ENCODE peak calls at places on chromosome 1, in four cellular contexts. One of them, this sample, is unnamed.

GRCh38 chr1:184755226-184756065 is 788 bp upstream of the EDEM3 start:
- DNase-seq in WTC11: no peak
- DNase-seq in GM12878: no peak
- DNase-seq in K562: peak
- DNase-seq in this sample: no peak

GRCh38 chr1:205983925-205984725 is 19.1 kb downstream of the RAB7B start:
- DNase-seq in GM12878: no peak
- DNase-seq in K562: peak
- DNase-seq in WTC11: peak
- DNase-seq in this sample: peak

GRCh38 chr1:185645201-185645640 is 89.0 kb upstream of the HMCN1 start:
- DNase-seq in GM12878: no peak
- DNase-seq in WTC11: no peak
- DNase-seq in K562: no peak
- DNase-seq in this sample: no peak

GRCh38 chr1:83676106-83676505 is 322.8 kb downstream of the TTLL7 start:
- DNase-seq in GM12878: no peak
- DNase-seq in K562: no peak
- DNase-seq in WTC11: no peak
- DNase-seq in this sample: no peak

GRCh38 chr1:226977288-226977972 is 37.3 kb downstream of the COQ8A start:
- DNase-seq in WTC11: no peak
- DNase-seq in GM12878: no peak
- DNase-seq in K562: no peak
- DNase-seq in this sample: no peak

GRCh38 chr1:113615425-113615824 is 143.9 kb downstream of the PHTF1 start:
- DNase-seq in K562: no peak
- DNase-seq in GM12878: no peak
- DNase-seq in WTC11: no peak
- DNase-seq in this sample: no peak

GRCh38 chr1:15834406-15835204 is 12.9 kb upstream of the SPEN start:
- DNase-seq in WTC11: peak
- DNase-seq in K562: peak
- DNase-seq in GM12878: peak
- DNase-seq in this sample: peak

GRCh38 chr1:116449578-116449977 is 76.5 kb downstream of the ATP1A1 start:
- DNase-seq in GM12878: no peak
- DNase-seq in WTC11: no peak
- DNase-seq in K562: no peak
- DNase-seq in this sample: no peak

GRCh38 chr1:234611153-234611798 is 1.3 kb upstream of the IRF2BP2 start:
- DNase-seq in K562: no peak
- DNase-seq in GM12878: peak
- DNase-seq in WTC11: no peak
- DNase-seq in this sample: peak

GRCh38 chr1:53754484-53755312 is 15.7 kb upstream of the GLIS1 start:
- DNase-seq in K562: peak
- DNase-seq in GM12878: no peak
- DNase-seq in WTC11: peak
- DNase-seq in this sample: peak

GRCh38 chr1:228120351-228121091 is 11.4 kb upstream of the MRPL55 start:
- DNase-seq in WTC11: no peak
- DNase-seq in GM12878: no peak
- DNase-seq in K562: no peak
- DNase-seq in this sample: no peak

GRCh38 chr1:186091222-186091720 is 283.8 kb downstream of the TPR start:
- DNase-seq in GM12878: no peak
- DNase-seq in K562: no peak
- DNase-seq in WTC11: no peak
- DNase-seq in this sample: no peak

GRCh38 chr1:85502171-85502570 is 37.2 kb upstream of the DDAH1 start:
- DNase-seq in WTC11: no peak
- DNase-seq in K562: no peak
- DNase-seq in GM12878: no peak
- DNase-seq in this sample: peak

GRCh38 chr1:241695454-241696171 is 43.5 kb downstream of the WDR64 start:
- DNase-seq in GM12878: no peak
- DNase-seq in K562: no peak
- DNase-seq in WTC11: no peak
- DNase-seq in this sample: no peak

GRCh38 chr1:2319291-2319690 is 72.1 kb downstream of the MORN1 start:
- DNase-seq in GM12878: no peak
- DNase-seq in WTC11: no peak
- DNase-seq in K562: no peak
- DNase-seq in this sample: no peak

GRCh38 chr1:1022322-1023090 is 2.6 kb downstream of the AGRN start:
- DNase-seq in GM12878: no peak
- DNase-seq in WTC11: no peak
- DNase-seq in K562: no peak
- DNase-seq in this sample: no peak

GRCh38 chr1:225549821-225550220 is 103.1 kb downstream of the ENAH start:
- DNase-seq in GM12878: no peak
- DNase-seq in WTC11: no peak
- DNase-seq in K562: no peak
- DNase-seq in this sample: no peak

GRCh38 chr1:225559902-225560301 is 93.0 kb downstream of the ENAH start:
- DNase-seq in WTC11: no peak
- DNase-seq in GM12878: no peak
- DNase-seq in K562: no peak
- DNase-seq in this sample: no peak

GRCh38 chr1:225555821-225556220 is 97.1 kb downstream of the ENAH start:
- DNase-seq in GM12878: no peak
- DNase-seq in K562: no peak
- DNase-seq in WTC11: no peak
- DNase-seq in this sample: no peak

GRCh38 chr1:225556694-225557093 is 96.2 kb downstream of the ENAH start:
- DNase-seq in WTC11: no peak
- DNase-seq in K562: no peak
- DNase-seq in GM12878: no peak
- DNase-seq in this sample: no peak

DNA sequence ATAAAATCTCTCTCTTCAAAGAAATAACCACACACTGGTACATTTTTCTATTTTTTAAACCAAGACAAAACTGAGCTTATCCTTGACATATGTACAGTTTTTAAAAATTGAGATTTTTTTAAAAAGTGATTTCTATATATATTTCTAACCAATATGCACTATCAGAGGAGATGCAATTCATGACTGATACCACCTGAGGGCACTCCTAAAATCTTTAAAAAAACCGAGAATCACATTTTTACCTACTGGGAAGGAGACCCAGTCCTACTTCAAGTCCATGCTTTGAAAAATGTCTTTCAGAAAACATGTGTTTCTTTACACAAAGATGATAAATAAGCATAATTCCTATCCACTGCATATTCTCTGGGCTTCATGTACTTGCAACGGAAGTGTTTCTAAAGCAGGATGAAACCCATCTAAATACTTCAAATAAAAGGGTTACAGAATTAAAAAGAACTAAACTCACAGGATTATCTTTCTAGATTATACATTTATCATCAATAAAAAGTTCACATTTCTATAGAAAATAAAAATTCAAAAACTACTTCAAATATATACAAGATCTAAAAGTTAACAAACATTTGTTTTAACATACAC is 98.6 kb downstream of the ENAH start:
- DNase-seq in K562: peak
- DNase-seq in GM12878: no peak
- DNase-seq in WTC11: no peak
- DNase-seq in this sample: peak
- TF ChIP-seq TCF7 in K562: no peak
- TF ChIP-seq TCF7 in GM12878: no peak
- TF ChIP-seq TCF7 in WTC11: no peak
- TF ChIP-seq TCF7 in this sample: no peak

GRCh38 chr1:239606850-239607400 is 220.6 kb downstream of the CHRM3 start:
- DNase-seq in WTC11: no peak
- DNase-seq in GM12878: no peak
- DNase-seq in K562: no peak
- DNase-seq in this sample: no peak

GRCh38 chr1:239603530-239603929 is 217.2 kb downstream of the CHRM3 start:
- DNase-seq in GM12878: no peak
- DNase-seq in K562: no peak
- DNase-seq in WTC11: no peak
- DNase-seq in this sample: no peak

GRCh38 chr1:239608469-239608868 is 222.1 kb downstream of the CHRM3 start:
- DNase-seq in GM12878: no peak
- DNase-seq in WTC11: no peak
- DNase-seq in K562: no peak
- DNase-seq in this sample: no peak
- TF ChIP-seq TCF7 in GM12878: no peak
- TF ChIP-seq TCF7 in WTC11: no peak
- TF ChIP-seq TCF7 in K562: no peak
- TF ChIP-seq TCF7 in this sample: no peak

DNA sequence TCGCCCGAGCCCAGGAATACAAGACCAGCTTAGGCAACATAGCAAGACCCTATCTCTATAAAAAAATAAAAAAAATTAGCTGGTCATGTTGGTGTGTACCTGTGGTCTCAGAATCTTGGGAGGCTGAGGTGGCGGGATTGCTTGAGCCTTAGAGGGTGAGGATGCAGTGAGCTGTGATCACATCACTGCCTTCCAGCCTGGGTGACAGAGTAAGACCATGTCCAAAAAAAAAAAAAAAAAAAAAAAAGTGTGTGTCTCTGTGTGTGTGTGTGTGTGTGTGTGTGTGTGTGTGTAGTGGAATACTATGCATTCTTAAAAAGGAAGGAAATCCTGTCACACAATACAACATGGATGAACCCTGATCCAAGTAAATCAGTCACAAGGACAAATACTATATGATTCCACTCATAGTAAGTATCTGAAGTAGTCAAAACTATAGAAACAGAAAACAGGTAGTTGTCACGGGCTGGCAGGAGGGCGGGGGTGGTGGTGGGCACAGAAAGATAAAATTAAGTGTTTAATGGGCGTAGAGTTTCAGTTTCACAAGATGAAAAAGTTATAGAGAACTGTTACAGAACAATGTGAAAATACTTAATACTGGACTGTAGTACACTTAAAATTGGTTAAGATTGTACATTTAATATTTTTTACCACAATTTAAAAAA is 47.8 kb downstream of the SELENOF start:
- DNase-seq in GM12878: peak
- DNase-seq in WTC11: no peak
- DNase-seq in K562: no peak
- DNase-seq in this sample: no peak
- TF ChIP-seq TCF7 in GM12878: no peak
- TF ChIP-seq TCF7 in WTC11: no peak
- TF ChIP-seq TCF7 in K562: no peak
- TF ChIP-seq TCF7 in this sample: no peak

GRCh38 chr1:11534846-11535245 is 55.9 kb downstream of the DISP3 start:
- DNase-seq in K562: no peak
- DNase-seq in GM12878: no peak
- DNase-seq in WTC11: no peak
- DNase-seq in this sample: no peak
- TF ChIP-seq TCF7 in K562: no peak
- TF ChIP-seq TCF7 in GM12878: no peak
- TF ChIP-seq TCF7 in WTC11: no peak
- TF ChIP-seq TCF7 in this sample: no peak

GRCh38 chr1:201476670-201477344 is 7.8 kb upstream of the PHLDA3 start:
- DNase-seq in GM12878: no peak
- DNase-seq in K562: no peak
- DNase-seq in WTC11: no peak
- DNase-seq in this sample: no peak
- TF ChIP-seq TCF7 in GM12878: no peak
- TF ChIP-seq TCF7 in K562: no peak
- TF ChIP-seq TCF7 in WTC11: no peak
- TF ChIP-seq TCF7 in this sample: no peak

GRCh38 chr1:56466541-56466940 is 112.8 kb downstream of the PLPP3 start:
- DNase-seq in GM12878: no peak
- DNase-seq in WTC11: no peak
- DNase-seq in K562: no peak
- DNase-seq in this sample: no peak
- TF ChIP-seq TCF7 in GM12878: no peak
- TF ChIP-seq TCF7 in WTC11: no peak
- TF ChIP-seq TCF7 in K562: no peak
- TF ChIP-seq TCF7 in this sample: no peak